ENCODE peak calls at places on chromosomes 7 and 10, in six cellular contexts. One of them, this sample, is unnamed.

GRCh38 chr7:4794591-4795350 is 19.3 kb downstream of the AP5Z1 start:
- DNase-seq in Panc1: no peak
- DNase-seq in stimulated activated CD8-positive, alpha-beta memory T cell treated with anti-CD3 and anti-CD28 coated beads, Interleukin-7, amount 100 ng/mL, for 1 hour: no peak
- DNase-seq in NCI-H1092 treated with DMSO at 0.1 percent for 48 hours: no peak
- DNase-seq in HuH-7: no peak
- DNase-seq in neural crest cell: no peak
- DNase-seq in this sample: no peak

GRCh38 chr10:38146579-38147333 is 52.6 kb downstream of the ZNF37A start:
- DNase-seq in Panc1: no peak
- DNase-seq in stimulated activated CD8-positive, alpha-beta memory T cell treated with anti-CD3 and anti-CD28 coated beads, Interleukin-7, amount 100 ng/mL, for 1 hour: no peak
- DNase-seq in NCI-H1092 treated with DMSO at 0.1 percent for 48 hours: no peak
- DNase-seq in HuH-7: no peak
- DNase-seq in neural crest cell: no peak
- DNase-seq in this sample: no peak

GRCh38 chr7:22588396-22588795 is 88.4 kb upstream of the STEAP1B start:
- DNase-seq in Panc1: no peak
- DNase-seq in stimulated activated CD8-positive, alpha-beta memory T cell treated with anti-CD3 and anti-CD28 coated beads, Interleukin-7, amount 100 ng/mL, for 1 hour: no peak
- DNase-seq in NCI-H1092 treated with DMSO at 0.1 percent for 48 hours: no peak
- DNase-seq in HuH-7: no peak
- DNase-seq in neural crest cell: no peak
- DNase-seq in this sample: no peak

GRCh38 chr10:100827819-100828743 is 82.7 kb downstream of the PAX2 start:
- DNase-seq in Panc1: no peak
- DNase-seq in stimulated activated CD8-positive, alpha-beta memory T cell treated with anti-CD3 and anti-CD28 coated beads, Interleukin-7, amount 100 ng/mL, for 1 hour: no peak
- DNase-seq in NCI-H1092 treated with DMSO at 0.1 percent for 48 hours: no peak
- DNase-seq in HuH-7: peak; percentile 79
- DNase-seq in neural crest cell: peak; percentile 50
- DNase-seq in this sample: no peak

GRCh38 chr10:95447733-95448132 is 113.4 kb downstream of the SORBS1 start:
- DNase-seq in Panc1: no peak
- DNase-seq in stimulated activated CD8-positive, alpha-beta memory T cell treated with anti-CD3 and anti-CD28 coated beads, Interleukin-7, amount 100 ng/mL, for 1 hour: no peak
- DNase-seq in NCI-H1092 treated with DMSO at 0.1 percent for 48 hours: peak; percentile 17
- DNase-seq in HuH-7: no peak
- DNase-seq in neural crest cell: no peak
- DNase-seq in this sample: no peak

GRCh38 chr10:110171032-110171431 is 36.4 kb upstream of the MXI1 start:
- DNase-seq in Panc1: no peak
- DNase-seq in stimulated activated CD8-positive, alpha-beta memory T cell treated with anti-CD3 and anti-CD28 coated beads, Interleukin-7, amount 100 ng/mL, for 1 hour: no peak
- DNase-seq in NCI-H1092 treated with DMSO at 0.1 percent for 48 hours: no peak
- DNase-seq in HuH-7: no peak
- DNase-seq in neural crest cell: no peak
- DNase-seq in this sample: no peak

GRCh38 chr7:107047902-107048782 is 3.6 kb downstream of the PRKAR2B start:
- DNase-seq in Panc1: no peak
- DNase-seq in stimulated activated CD8-positive, alpha-beta memory T cell treated with anti-CD3 and anti-CD28 coated beads, Interleukin-7, amount 100 ng/mL, for 1 hour: no peak
- DNase-seq in NCI-H1092 treated with DMSO at 0.1 percent for 48 hours: no peak
- DNase-seq in HuH-7: peak; percentile 34
- DNase-seq in neural crest cell: no peak
- DNase-seq in this sample: no peak

GRCh38 chr7:2399848-2400587 is 3.4 kb upstream of the CHST12 start:
- DNase-seq in Panc1: peak; percentile 30
- DNase-seq in stimulated activated CD8-positive, alpha-beta memory T cell treated with anti-CD3 and anti-CD28 coated beads, Interleukin-7, amount 100 ng/mL, for 1 hour: no peak
- DNase-seq in NCI-H1092 treated with DMSO at 0.1 percent for 48 hours: peak; percentile 58
- DNase-seq in HuH-7: peak; percentile 46
- DNase-seq in neural crest cell: no peak
- DNase-seq in this sample: peak; percentile 83

GRCh38 chr7:69228212-69228811 is 370.0 kb upstream of the AUTS2 start:
- DNase-seq in Panc1: no peak
- DNase-seq in stimulated activated CD8-positive, alpha-beta memory T cell treated with anti-CD3 and anti-CD28 coated beads, Interleukin-7, amount 100 ng/mL, for 1 hour: no peak
- DNase-seq in NCI-H1092 treated with DMSO at 0.1 percent for 48 hours: no peak
- DNase-seq in HuH-7: no peak
- DNase-seq in neural crest cell: no peak
- DNase-seq in this sample: no peak

This sample was measured in uterus.